ENCODE peak calls at places on chromosomes 5 and 9, in ten cellular contexts. One of them, this sample, is unnamed.

GRCh38 chr5:54681036-54681435 is 163.5 kb downstream of the SNX18 start:
- DNase-seq in GM12865: no peak
- DNase-seq in aorta: no peak
- DNase-seq in sigmoid colon: no peak
- DNase-seq in Caco-2: no peak
- DNase-seq in cardiac muscle cell: no peak
- DNase-seq in left lung: no peak
- DNase-seq in CD8-positive, alpha-beta T cell: no peak
- DNase-seq in astrocyte of the spinal cord: no peak
- DNase-seq in prostate gland: no peak
- DNase-seq in this sample: no peak

GRCh38 chr5:128212206-128212788 is 128.7 kb downstream of the SLC12A2 start:
- DNase-seq in cardiac muscle cell: no peak
- DNase-seq in CD8-positive, alpha-beta T cell: no peak
- DNase-seq in prostate gland: no peak
- DNase-seq in Caco-2: no peak
- DNase-seq in left lung: no peak
- DNase-seq in GM12865: no peak
- DNase-seq in aorta: no peak
- DNase-seq in astrocyte of the spinal cord: no peak
- DNase-seq in sigmoid colon: no peak
- DNase-seq in this sample: no peak

GRCh38 chr5:125005287-125005686 is 258.8 kb upstream of the ZNF608 start:
- DNase-seq in prostate gland: no peak
- DNase-seq in left lung: no peak
- DNase-seq in astrocyte of the spinal cord: no peak
- DNase-seq in aorta: no peak
- DNase-seq in CD8-positive, alpha-beta T cell: no peak
- DNase-seq in sigmoid colon: no peak
- DNase-seq in GM12865: peak
- DNase-seq in Caco-2: no peak
- DNase-seq in cardiac muscle cell: no peak
- DNase-seq in this sample: no peak

GRCh38 chr5:140806834-140807775 is at the start of gene PCDHA4:
- DNase-seq in sigmoid colon: no peak
- DNase-seq in aorta: peak
- DNase-seq in GM12865: no peak
- DNase-seq in left lung: no peak
- DNase-seq in astrocyte of the spinal cord: no peak
- DNase-seq in CD8-positive, alpha-beta T cell: no peak
- DNase-seq in Caco-2: no peak
- DNase-seq in cardiac muscle cell: peak
- DNase-seq in prostate gland: no peak
- DNase-seq in this sample: no peak

GRCh38 chr9:114300846-114301797 is 21.8 kb upstream of the ORM1 start:
- DNase-seq in left lung: peak
- DNase-seq in astrocyte of the spinal cord: no peak
- DNase-seq in cardiac muscle cell: no peak
- DNase-seq in GM12865: no peak
- DNase-seq in sigmoid colon: peak
- DNase-seq in Caco-2: no peak
- DNase-seq in CD8-positive, alpha-beta T cell: no peak
- DNase-seq in aorta: peak
- DNase-seq in prostate gland: no peak
- DNase-seq in this sample: no peak

GRCh38 chr9:138072161-138072842 is 194.7 kb downstream of the CACNA1B start:
- DNase-seq in prostate gland: no peak
- DNase-seq in left lung: no peak
- DNase-seq in aorta: peak
- DNase-seq in astrocyte of the spinal cord: no peak
- DNase-seq in GM12865: no peak
- DNase-seq in Caco-2: no peak
- DNase-seq in sigmoid colon: peak
- DNase-seq in cardiac muscle cell: no peak
- DNase-seq in CD8-positive, alpha-beta T cell: no peak
- DNase-seq in this sample: no peak

GRCh38 chr5:89253931-89254330 is 370.9 kb upstream of the MEF2C start:
- DNase-seq in GM12865: no peak
- DNase-seq in left lung: no peak
- DNase-seq in aorta: no peak
- DNase-seq in prostate gland: no peak
- DNase-seq in sigmoid colon: no peak
- DNase-seq in cardiac muscle cell: no peak
- DNase-seq in astrocyte of the spinal cord: no peak
- DNase-seq in CD8-positive, alpha-beta T cell: no peak
- DNase-seq in Caco-2: no peak
- DNase-seq in this sample: no peak

GRCh38 chr5:41433552-41434181 is 76.7 kb downstream of the PLCXD3 start:
- DNase-seq in Caco-2: no peak
- DNase-seq in GM12865: no peak
- DNase-seq in cardiac muscle cell: no peak
- DNase-seq in left lung: no peak
- DNase-seq in sigmoid colon: no peak
- DNase-seq in prostate gland: no peak
- DNase-seq in astrocyte of the spinal cord: no peak
- DNase-seq in aorta: no peak
- DNase-seq in CD8-positive, alpha-beta T cell: no peak
- DNase-seq in this sample: no peak

GRCh38 chr9:27671591-27671990 is 98.3 kb upstream of the C9orf72 start:
- DNase-seq in Caco-2: no peak
- DNase-seq in CD8-positive, alpha-beta T cell: no peak
- DNase-seq in left lung: no peak
- DNase-seq in astrocyte of the spinal cord: peak
- DNase-seq in aorta: no peak
- DNase-seq in sigmoid colon: no peak
- DNase-seq in cardiac muscle cell: peak
- DNase-seq in prostate gland: no peak
- DNase-seq in GM12865: no peak
- DNase-seq in this sample: no peak

GRCh38 chr9:93721417-93721965 is 145.1 kb downstream of the PHF2 start:
- DNase-seq in sigmoid colon: no peak
- DNase-seq in prostate gland: no peak
- DNase-seq in left lung: no peak
- DNase-seq in GM12865: no peak
- DNase-seq in astrocyte of the spinal cord: no peak
- DNase-seq in aorta: no peak
- DNase-seq in CD8-positive, alpha-beta T cell: no peak
- DNase-seq in cardiac muscle cell: no peak
- DNase-seq in Caco-2: no peak
- DNase-seq in this sample: no peak

GRCh38 chr9:27835746-27836145 is 262.5 kb upstream of the C9orf72 start:
- DNase-seq in cardiac muscle cell: no peak
- DNase-seq in aorta: no peak
- DNase-seq in prostate gland: no peak
- DNase-seq in sigmoid colon: no peak
- DNase-seq in Caco-2: no peak
- DNase-seq in astrocyte of the spinal cord: no peak
- DNase-seq in GM12865: no peak
- DNase-seq in CD8-positive, alpha-beta T cell: no peak
- DNase-seq in left lung: no peak
- DNase-seq in this sample: no peak

GRCh38 chr5:113162770-113163169 is 186.2 kb downstream of the DCP2 start:
- DNase-seq in GM12865: no peak
- DNase-seq in sigmoid colon: no peak
- DNase-seq in Caco-2: no peak
- DNase-seq in astrocyte of the spinal cord: peak
- DNase-seq in CD8-positive, alpha-beta T cell: no peak
- DNase-seq in cardiac muscle cell: peak
- DNase-seq in left lung: no peak
- DNase-seq in prostate gland: no peak
- DNase-seq in aorta: no peak
- DNase-seq in this sample: no peak

GRCh38 chr9:108363321-108363720 is 492.5 kb downstream of the ACTL7B start:
- DNase-seq in Caco-2: no peak
- DNase-seq in astrocyte of the spinal cord: no peak
- DNase-seq in cardiac muscle cell: no peak
- DNase-seq in left lung: no peak
- DNase-seq in sigmoid colon: no peak
- DNase-seq in prostate gland: no peak
- DNase-seq in aorta: no peak
- DNase-seq in GM12865: no peak
- DNase-seq in CD8-positive, alpha-beta T cell: no peak
- DNase-seq in this sample: no peak

GRCh38 chr9:112535364-112535763 is 48.7 kb downstream of the KIAA1958 start:
- DNase-seq in astrocyte of the spinal cord: peak
- DNase-seq in CD8-positive, alpha-beta T cell: no peak
- DNase-seq in left lung: no peak
- DNase-seq in cardiac muscle cell: peak
- DNase-seq in sigmoid colon: no peak
- DNase-seq in GM12865: no peak
- DNase-seq in prostate gland: no peak
- DNase-seq in Caco-2: no peak
- DNase-seq in aorta: no peak
- DNase-seq in this sample: no peak

GRCh38 chr5:177495243-177496060 is 2.0 kb downstream of the PDLIM7 start:
- DNase-seq in aorta: peak
- DNase-seq in GM12865: peak
- DNase-seq in astrocyte of the spinal cord: peak
- DNase-seq in Caco-2: no peak
- DNase-seq in cardiac muscle cell: peak
- DNase-seq in left lung: peak
- DNase-seq in prostate gland: no peak
- DNase-seq in CD8-positive, alpha-beta T cell: no peak
- DNase-seq in sigmoid colon: peak
- DNase-seq in this sample: no peak

GRCh38 chr9:74025402-74025894 is 471.7 kb upstream of the RORB start:
- DNase-seq in CD8-positive, alpha-beta T cell: no peak
- DNase-seq in cardiac muscle cell: peak
- DNase-seq in GM12865: no peak
- DNase-seq in astrocyte of the spinal cord: peak
- DNase-seq in sigmoid colon: no peak
- DNase-seq in Caco-2: no peak
- DNase-seq in prostate gland: no peak
- DNase-seq in left lung: no peak
- DNase-seq in aorta: no peak
- DNase-seq in this sample: no peak

DNA sequence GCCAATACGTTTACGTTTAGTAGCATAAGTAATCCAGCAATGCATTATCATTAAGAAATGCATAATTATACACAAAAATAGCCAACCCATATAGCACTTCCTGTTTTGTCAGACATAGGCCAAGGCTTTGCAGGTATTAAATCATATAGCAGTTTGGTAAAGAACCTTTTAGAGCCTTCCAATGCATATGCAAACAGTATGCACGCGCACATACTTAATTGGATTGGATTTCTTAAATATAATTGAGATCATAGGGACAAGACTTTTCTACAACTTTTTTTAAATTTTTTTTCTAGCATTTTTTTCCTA is 718 bp upstream of the SPTLC1 start:
- DNase-seq in left lung: no peak
- DNase-seq in prostate gland: no peak
- DNase-seq in astrocyte of the spinal cord: no peak
- DNase-seq in GM12865: no peak
- DNase-seq in Caco-2: no peak
- DNase-seq in aorta: no peak
- DNase-seq in cardiac muscle cell: no peak
- DNase-seq in sigmoid colon: no peak
- DNase-seq in CD8-positive, alpha-beta T cell: no peak
- DNase-seq in this sample: no peak
- H3K4me3 ChIP-seq in left lung: peak
- H3K4me3 ChIP-seq in prostate gland: peak
- H3K4me3 ChIP-seq in astrocyte of the spinal cord: peak
- H3K4me3 ChIP-seq in GM12865: peak
- H3K4me3 ChIP-seq in Caco-2: peak
- H3K4me3 ChIP-seq in aorta: peak
- H3K4me3 ChIP-seq in cardiac muscle cell: peak
- H3K4me3 ChIP-seq in sigmoid colon: peak
- H3K4me3 ChIP-seq in CD8-positive, alpha-beta T cell: peak
- H3K4me3 ChIP-seq in this sample: peak

GRCh38 chr5:68335075-68335474 is 119.5 kb downstream of the PIK3R1 start:
- DNase-seq in aorta: no peak
- DNase-seq in cardiac muscle cell: no peak
- DNase-seq in astrocyte of the spinal cord: no peak
- DNase-seq in CD8-positive, alpha-beta T cell: no peak
- DNase-seq in Caco-2: no peak
- DNase-seq in sigmoid colon: no peak
- DNase-seq in prostate gland: no peak
- DNase-seq in left lung: no peak
- DNase-seq in GM12865: no peak
- DNase-seq in this sample: no peak
- H3K4me3 ChIP-seq in aorta: no peak
- H3K4me3 ChIP-seq in cardiac muscle cell: no peak
- H3K4me3 ChIP-seq in astrocyte of the spinal cord: no peak
- H3K4me3 ChIP-seq in CD8-positive, alpha-beta T cell: no peak
- H3K4me3 ChIP-seq in Caco-2: no peak
- H3K4me3 ChIP-seq in sigmoid colon: no peak
- H3K4me3 ChIP-seq in prostate gland: no peak
- H3K4me3 ChIP-seq in left lung: no peak
- H3K4me3 ChIP-seq in GM12865: no peak
- H3K4me3 ChIP-seq in this sample: no peak

DNA sequence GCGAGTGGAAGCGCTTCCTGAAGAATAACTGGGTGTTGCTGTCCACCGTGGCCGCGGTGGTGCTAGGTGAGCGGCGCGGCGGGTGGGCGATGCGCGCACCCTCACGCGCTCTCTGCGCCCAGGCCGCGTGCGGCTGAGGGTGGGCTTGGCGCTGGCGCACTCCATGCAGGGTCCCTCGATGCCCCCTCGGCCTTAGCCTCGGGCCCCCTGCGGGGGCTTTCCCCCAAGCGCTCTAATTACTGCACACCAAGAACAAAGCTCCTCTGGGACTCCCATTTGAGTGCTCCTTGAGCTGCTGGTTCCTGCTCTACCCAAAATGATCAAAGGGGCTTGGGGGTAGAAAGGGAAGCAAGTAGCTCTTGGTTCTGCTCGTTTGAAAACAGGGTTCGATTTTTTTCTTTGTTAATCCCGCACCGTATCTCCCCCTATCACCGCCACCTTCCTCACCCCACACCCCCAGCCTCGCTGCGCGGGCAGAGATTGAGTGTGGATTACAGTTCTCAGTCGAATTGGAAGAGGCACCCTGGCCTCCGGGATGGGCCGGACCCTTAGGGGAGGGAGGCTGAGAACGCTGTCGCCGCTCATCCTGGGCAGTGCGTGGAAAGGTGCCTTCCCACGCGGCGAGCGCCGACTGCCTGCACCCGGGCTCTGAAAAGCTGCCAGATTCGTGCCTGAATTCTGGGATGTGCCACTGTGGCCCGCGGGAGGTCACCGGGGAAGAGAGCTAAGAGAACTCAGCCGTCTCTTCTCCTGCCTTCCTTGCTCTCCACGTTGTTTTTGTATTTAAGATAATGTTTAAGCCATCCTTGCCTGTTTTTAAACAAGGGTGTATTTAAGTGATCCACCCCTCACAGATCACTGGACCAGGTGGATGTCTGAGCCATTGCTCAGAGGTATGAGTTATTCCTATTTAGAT is 695 bp downstream of the SLC1A1 start:
- DNase-seq in astrocyte of the spinal cord: no peak
- DNase-seq in cardiac muscle cell: no peak
- DNase-seq in GM12865: peak
- DNase-seq in aorta: no peak
- DNase-seq in Caco-2: no peak
- DNase-seq in sigmoid colon: no peak
- DNase-seq in left lung: no peak
- DNase-seq in prostate gland: no peak
- DNase-seq in CD8-positive, alpha-beta T cell: no peak
- DNase-seq in this sample: no peak
- H3K4me3 ChIP-seq in astrocyte of the spinal cord: peak
- H3K4me3 ChIP-seq in cardiac muscle cell: peak
- H3K4me3 ChIP-seq in GM12865: peak
- H3K4me3 ChIP-seq in aorta: peak
- H3K4me3 ChIP-seq in Caco-2: peak
- H3K4me3 ChIP-seq in sigmoid colon: peak
- H3K4me3 ChIP-seq in left lung: peak
- H3K4me3 ChIP-seq in prostate gland: peak
- H3K4me3 ChIP-seq in CD8-positive, alpha-beta T cell: peak
- H3K4me3 ChIP-seq in this sample: peak

GRCh38 chr5:137734962-137735530 is 843 bp downstream of the KLHL3 start:
- DNase-seq in cardiac muscle cell: peak
- DNase-seq in GM12865: no peak
- DNase-seq in CD8-positive, alpha-beta T cell: no peak
- DNase-seq in aorta: peak
- DNase-seq in prostate gland: peak
- DNase-seq in sigmoid colon: peak
- DNase-seq in left lung: peak
- DNase-seq in Caco-2: no peak
- DNase-seq in astrocyte of the spinal cord: peak
- DNase-seq in this sample: no peak
- H3K4me3 ChIP-seq in cardiac muscle cell: peak
- H3K4me3 ChIP-seq in GM12865: no peak
- H3K4me3 ChIP-seq in CD8-positive, alpha-beta T cell: peak
- H3K4me3 ChIP-seq in aorta: peak
- H3K4me3 ChIP-seq in prostate gland: peak
- H3K4me3 ChIP-seq in sigmoid colon: peak
- H3K4me3 ChIP-seq in left lung: peak
- H3K4me3 ChIP-seq in Caco-2: no peak
- H3K4me3 ChIP-seq in astrocyte of the spinal cord: peak
- H3K4me3 ChIP-seq in this sample: no peak